ENCODE peak calls at places on chromosome 17, in nine cellular contexts. One of them, this sample, is unnamed.

GRCh38 chr17:74733365-74734122 is 3.5 kb upstream of the RAB37 start:
- DNase-seq in mesendoderm: no peak
- DNase-seq in naive thymus-derived CD4-positive, alpha-beta T cell: no peak
- DNase-seq in CD4-positive, alpha-beta T cell: no peak
- DNase-seq in iPS-NIHi11: no peak
- DNase-seq in substantia nigra: no peak
- DNase-seq in uterus: no peak
- DNase-seq in activated CD4-positive, alpha-beta T cell treated with anti-CD3 and anti-CD28 coated beads, Interleukin-2, amount 10 ng/mL, durations not matched to agents 7 days and 5 days: no peak
- DNase-seq in left ventricle myocardium superior: no peak
- DNase-seq in this sample: no peak

GRCh38 chr17:82204831-82205719 is 7.6 kb downstream of the CCDC57 start:
- DNase-seq in left ventricle myocardium superior: no peak
- DNase-seq in CD4-positive, alpha-beta T cell: no peak
- DNase-seq in substantia nigra: no peak
- DNase-seq in naive thymus-derived CD4-positive, alpha-beta T cell: no peak
- DNase-seq in mesendoderm: no peak
- DNase-seq in iPS-NIHi11: no peak
- DNase-seq in uterus: no peak
- DNase-seq in activated CD4-positive, alpha-beta T cell treated with anti-CD3 and anti-CD28 coated beads, Interleukin-2, amount 10 ng/mL, durations not matched to agents 7 days and 5 days: no peak
- DNase-seq in this sample: no peak

GRCh38 chr17:44473367-44473766 is 29.8 kb downstream of the GPATCH8 start:
- DNase-seq in substantia nigra: no peak
- DNase-seq in iPS-NIHi11: no peak
- DNase-seq in naive thymus-derived CD4-positive, alpha-beta T cell: no peak
- DNase-seq in left ventricle myocardium superior: no peak
- DNase-seq in mesendoderm: no peak
- DNase-seq in CD4-positive, alpha-beta T cell: no peak
- DNase-seq in uterus: no peak
- DNase-seq in activated CD4-positive, alpha-beta T cell treated with anti-CD3 and anti-CD28 coated beads, Interleukin-2, amount 10 ng/mL, durations not matched to agents 7 days and 5 days: no peak
- DNase-seq in this sample: no peak

GRCh38 chr17:30290696-30291570 is 811 bp downstream of the BLMH start:
- DNase-seq in iPS-NIHi11: peak
- DNase-seq in uterus: peak
- DNase-seq in substantia nigra: no peak
- DNase-seq in activated CD4-positive, alpha-beta T cell treated with anti-CD3 and anti-CD28 coated beads, Interleukin-2, amount 10 ng/mL, durations not matched to agents 7 days and 5 days: peak
- DNase-seq in CD4-positive, alpha-beta T cell: no peak
- DNase-seq in left ventricle myocardium superior: peak
- DNase-seq in mesendoderm: peak
- DNase-seq in naive thymus-derived CD4-positive, alpha-beta T cell: peak
- DNase-seq in this sample: peak

GRCh38 chr17:50053654-50053960 is 2.3 kb upstream of the ITGA3 start:
- DNase-seq in naive thymus-derived CD4-positive, alpha-beta T cell: no peak
- DNase-seq in CD4-positive, alpha-beta T cell: no peak
- DNase-seq in substantia nigra: no peak
- DNase-seq in uterus: no peak
- DNase-seq in left ventricle myocardium superior: no peak
- DNase-seq in mesendoderm: no peak
- DNase-seq in activated CD4-positive, alpha-beta T cell treated with anti-CD3 and anti-CD28 coated beads, Interleukin-2, amount 10 ng/mL, durations not matched to agents 7 days and 5 days: no peak
- DNase-seq in iPS-NIHi11: no peak
- DNase-seq in this sample: no peak

GRCh38 chr17:64386412-64387144 is 4.1 kb downstream of the PECAM1 start:
- DNase-seq in CD4-positive, alpha-beta T cell: no peak
- DNase-seq in substantia nigra: no peak
- DNase-seq in naive thymus-derived CD4-positive, alpha-beta T cell: no peak
- DNase-seq in uterus: no peak
- DNase-seq in iPS-NIHi11: no peak
- DNase-seq in left ventricle myocardium superior: no peak
- DNase-seq in mesendoderm: no peak
- DNase-seq in activated CD4-positive, alpha-beta T cell treated with anti-CD3 and anti-CD28 coated beads, Interleukin-2, amount 10 ng/mL, durations not matched to agents 7 days and 5 days: no peak
- DNase-seq in this sample: no peak

GRCh38 chr17:44345497-44346026 is 460 bp downstream of the GRN start:
- DNase-seq in substantia nigra: peak
- DNase-seq in iPS-NIHi11: peak
- DNase-seq in CD4-positive, alpha-beta T cell: no peak
- DNase-seq in uterus: peak
- DNase-seq in activated CD4-positive, alpha-beta T cell treated with anti-CD3 and anti-CD28 coated beads, Interleukin-2, amount 10 ng/mL, durations not matched to agents 7 days and 5 days: peak
- DNase-seq in left ventricle myocardium superior: no peak
- DNase-seq in naive thymus-derived CD4-positive, alpha-beta T cell: peak
- DNase-seq in mesendoderm: peak
- DNase-seq in this sample: peak

GRCh38 chr17:63774982-63775290 is 966 bp downstream of the DDX42 start:
- DNase-seq in substantia nigra: no peak
- DNase-seq in mesendoderm: peak
- DNase-seq in activated CD4-positive, alpha-beta T cell treated with anti-CD3 and anti-CD28 coated beads, Interleukin-2, amount 10 ng/mL, durations not matched to agents 7 days and 5 days: peak
- DNase-seq in iPS-NIHi11: no peak
- DNase-seq in naive thymus-derived CD4-positive, alpha-beta T cell: no peak
- DNase-seq in CD4-positive, alpha-beta T cell: no peak
- DNase-seq in left ventricle myocardium superior: no peak
- DNase-seq in uterus: no peak
- DNase-seq in this sample: no peak

GRCh38 chr17:41528959-41529353 is 848 bp upstream of the KRT19 start:
- DNase-seq in CD4-positive, alpha-beta T cell: no peak
- DNase-seq in left ventricle myocardium superior: no peak
- DNase-seq in naive thymus-derived CD4-positive, alpha-beta T cell: no peak
- DNase-seq in substantia nigra: no peak
- DNase-seq in mesendoderm: peak
- DNase-seq in iPS-NIHi11: no peak
- DNase-seq in activated CD4-positive, alpha-beta T cell treated with anti-CD3 and anti-CD28 coated beads, Interleukin-2, amount 10 ng/mL, durations not matched to agents 7 days and 5 days: no peak
- DNase-seq in uterus: no peak
- DNase-seq in this sample: no peak

GRCh38 chr17:68288375-68288774 is 2.6 kb downstream of the SLC16A6 start:
- DNase-seq in uterus: no peak
- DNase-seq in left ventricle myocardium superior: no peak
- DNase-seq in naive thymus-derived CD4-positive, alpha-beta T cell: no peak
- DNase-seq in substantia nigra: no peak
- DNase-seq in activated CD4-positive, alpha-beta T cell treated with anti-CD3 and anti-CD28 coated beads, Interleukin-2, amount 10 ng/mL, durations not matched to agents 7 days and 5 days: no peak
- DNase-seq in mesendoderm: peak
- DNase-seq in iPS-NIHi11: no peak
- DNase-seq in CD4-positive, alpha-beta T cell: no peak
- DNase-seq in this sample: no peak

GRCh38 chr17:70060415-70060814 is 14.6 kb upstream of the KCNJ16 start:
- DNase-seq in uterus: no peak
- DNase-seq in substantia nigra: no peak
- DNase-seq in naive thymus-derived CD4-positive, alpha-beta T cell: no peak
- DNase-seq in iPS-NIHi11: no peak
- DNase-seq in activated CD4-positive, alpha-beta T cell treated with anti-CD3 and anti-CD28 coated beads, Interleukin-2, amount 10 ng/mL, durations not matched to agents 7 days and 5 days: no peak
- DNase-seq in mesendoderm: no peak
- DNase-seq in left ventricle myocardium superior: no peak
- DNase-seq in CD4-positive, alpha-beta T cell: no peak
- DNase-seq in this sample: no peak

GRCh38 chr17:44005865-44006580 is 1.6 kb downstream of the NAGS start:
- DNase-seq in mesendoderm: peak
- DNase-seq in uterus: no peak
- DNase-seq in naive thymus-derived CD4-positive, alpha-beta T cell: peak
- DNase-seq in iPS-NIHi11: peak
- DNase-seq in substantia nigra: no peak
- DNase-seq in left ventricle myocardium superior: peak
- DNase-seq in CD4-positive, alpha-beta T cell: peak
- DNase-seq in activated CD4-positive, alpha-beta T cell treated with anti-CD3 and anti-CD28 coated beads, Interleukin-2, amount 10 ng/mL, durations not matched to agents 7 days and 5 days: no peak
- DNase-seq in this sample: no peak

GRCh38 chr17:12078791-12079190 is 58.1 kb downstream of the MAP2K4 start:
- DNase-seq in iPS-NIHi11: no peak
- DNase-seq in left ventricle myocardium superior: no peak
- DNase-seq in CD4-positive, alpha-beta T cell: no peak
- DNase-seq in uterus: no peak
- DNase-seq in substantia nigra: no peak
- DNase-seq in activated CD4-positive, alpha-beta T cell treated with anti-CD3 and anti-CD28 coated beads, Interleukin-2, amount 10 ng/mL, durations not matched to agents 7 days and 5 days: no peak
- DNase-seq in mesendoderm: peak
- DNase-seq in naive thymus-derived CD4-positive, alpha-beta T cell: no peak
- DNase-seq in this sample: no peak

GRCh38 chr17:35147313-35147982 is at the start of gene UNC45B:
- DNase-seq in iPS-NIHi11: no peak
- DNase-seq in naive thymus-derived CD4-positive, alpha-beta T cell: no peak
- DNase-seq in uterus: no peak
- DNase-seq in activated CD4-positive, alpha-beta T cell treated with anti-CD3 and anti-CD28 coated beads, Interleukin-2, amount 10 ng/mL, durations not matched to agents 7 days and 5 days: no peak
- DNase-seq in mesendoderm: no peak
- DNase-seq in left ventricle myocardium superior: peak
- DNase-seq in substantia nigra: no peak
- DNase-seq in CD4-positive, alpha-beta T cell: no peak
- DNase-seq in this sample: no peak

GRCh38 chr17:3911271-3912053 is 4.8 kb downstream of the P2RX1 start:
- DNase-seq in mesendoderm: peak
- DNase-seq in CD4-positive, alpha-beta T cell: peak
- DNase-seq in left ventricle myocardium superior: peak
- DNase-seq in uterus: no peak
- DNase-seq in activated CD4-positive, alpha-beta T cell treated with anti-CD3 and anti-CD28 coated beads, Interleukin-2, amount 10 ng/mL, durations not matched to agents 7 days and 5 days: peak
- DNase-seq in iPS-NIHi11: no peak
- DNase-seq in substantia nigra: no peak
- DNase-seq in naive thymus-derived CD4-positive, alpha-beta T cell: peak
- DNase-seq in this sample: no peak

GRCh38 chr17:65100316-65101140 is 36.6 kb upstream of the RGS9 start:
- DNase-seq in activated CD4-positive, alpha-beta T cell treated with anti-CD3 and anti-CD28 coated beads, Interleukin-2, amount 10 ng/mL, durations not matched to agents 7 days and 5 days: peak
- DNase-seq in mesendoderm: peak
- DNase-seq in CD4-positive, alpha-beta T cell: peak
- DNase-seq in iPS-NIHi11: peak
- DNase-seq in substantia nigra: peak
- DNase-seq in left ventricle myocardium superior: peak
- DNase-seq in naive thymus-derived CD4-positive, alpha-beta T cell: peak
- DNase-seq in uterus: peak
- DNase-seq in this sample: peak

GRCh38 chr17:32588982-32589381 is 102.2 kb downstream of the CDK5R1 start:
- DNase-seq in uterus: no peak
- DNase-seq in left ventricle myocardium superior: no peak
- DNase-seq in substantia nigra: no peak
- DNase-seq in activated CD4-positive, alpha-beta T cell treated with anti-CD3 and anti-CD28 coated beads, Interleukin-2, amount 10 ng/mL, durations not matched to agents 7 days and 5 days: no peak
- DNase-seq in mesendoderm: peak
- DNase-seq in naive thymus-derived CD4-positive, alpha-beta T cell: no peak
- DNase-seq in iPS-NIHi11: peak
- DNase-seq in CD4-positive, alpha-beta T cell: no peak
- DNase-seq in this sample: no peak